ENCODE peak calls at places on chromosomes 16 and 17, in eight cellular contexts. One of them, this sample, is unnamed.
A peak's percentile ranks its signal among the peaks of the same experiment; 100 is the strongest.

GRCh38 chr17:50118076-50118827 is 11.7 kb downstream of the SAMD14 start:
- DNase-seq in NAMALWA: no peak
- DNase-seq in WTC11: no peak
- DNase-seq in pancreas: no peak
- DNase-seq in H7: no peak
- DNase-seq in mucosa of descending colon: no peak
- DNase-seq in ELR: no peak
- DNase-seq in right atrium auricular region: no peak
- DNase-seq in this sample: no peak

GRCh38 chr17:5793899-5794298 is 209.6 kb upstream of the NLRP1 start:
- DNase-seq in NAMALWA: no peak
- DNase-seq in WTC11: peak; percentile 41
- DNase-seq in pancreas: no peak
- DNase-seq in H7: peak; percentile 60
- DNase-seq in mucosa of descending colon: no peak
- DNase-seq in ELR: peak; percentile 37
- DNase-seq in right atrium auricular region: no peak
- DNase-seq in this sample: no peak

GRCh38 chr16:54688339-54688738 is 242.3 kb upstream of the IRX5 start:
- DNase-seq in NAMALWA: no peak
- DNase-seq in WTC11: no peak
- DNase-seq in pancreas: no peak
- DNase-seq in H7: no peak
- DNase-seq in mucosa of descending colon: no peak
- DNase-seq in ELR: no peak
- DNase-seq in right atrium auricular region: no peak
- DNase-seq in this sample: no peak

GRCh38 chr16:84845496-84846002 is 25.8 kb downstream of the CRISPLD2 start:
- DNase-seq in NAMALWA: no peak
- DNase-seq in WTC11: peak; percentile 52
- DNase-seq in pancreas: no peak
- DNase-seq in H7: peak; percentile 74
- DNase-seq in mucosa of descending colon: no peak
- DNase-seq in ELR: no peak
- DNase-seq in right atrium auricular region: no peak
- DNase-seq in this sample: no peak

GRCh38 chr16:69166946-69167930 is 19.7 kb upstream of the SNTB2 start:
- DNase-seq in NAMALWA: no peak
- DNase-seq in WTC11: no peak
- DNase-seq in pancreas: no peak
- DNase-seq in H7: no peak
- DNase-seq in mucosa of descending colon: no peak
- DNase-seq in ELR: peak; percentile 86
- DNase-seq in right atrium auricular region: no peak
- DNase-seq in this sample: no peak

GRCh38 chr16:50279142-50279865 is 13.0 kb downstream of the ADCY7 start:
- DNase-seq in NAMALWA: no peak
- DNase-seq in WTC11: no peak
- DNase-seq in pancreas: no peak
- DNase-seq in H7: peak; percentile 60
- DNase-seq in mucosa of descending colon: peak; percentile 74
- DNase-seq in ELR: no peak
- DNase-seq in right atrium auricular region: no peak
- DNase-seq in this sample: no peak

GRCh38 chr17:1203111-1203966 is 23.6 kb upstream of the ABR start:
- DNase-seq in NAMALWA: peak; percentile 44
- DNase-seq in WTC11: peak; percentile 84
- DNase-seq in pancreas: peak; percentile 76
- DNase-seq in H7: peak; percentile 100
- DNase-seq in mucosa of descending colon: peak; percentile 74
- DNase-seq in ELR: peak; percentile 84
- DNase-seq in right atrium auricular region: no peak
- DNase-seq in this sample: peak; percentile 62

GRCh38 chr17:82686366-82687324 is 11.9 kb downstream of the RAB40B start:
- DNase-seq in NAMALWA: no peak
- DNase-seq in WTC11: no peak
- DNase-seq in pancreas: no peak
- DNase-seq in H7: no peak
- DNase-seq in mucosa of descending colon: peak; percentile 35
- DNase-seq in ELR: no peak
- DNase-seq in right atrium auricular region: no peak
- DNase-seq in this sample: no peak

GRCh38 chr17:29526322-29526721 is 40.5 kb downstream of the ABHD15 start:
- DNase-seq in NAMALWA: no peak
- DNase-seq in WTC11: no peak
- DNase-seq in pancreas: no peak
- DNase-seq in H7: no peak
- DNase-seq in mucosa of descending colon: no peak
- DNase-seq in ELR: peak; percentile 7
- DNase-seq in right atrium auricular region: no peak
- DNase-seq in this sample: no peak

GRCh38 chr16:80273635-80274538 is 266.9 kb upstream of the DYNLRB2 start:
- DNase-seq in NAMALWA: no peak
- DNase-seq in WTC11: no peak
- DNase-seq in pancreas: no peak
- DNase-seq in H7: no peak
- DNase-seq in mucosa of descending colon: no peak
- DNase-seq in ELR: peak; percentile 66
- DNase-seq in right atrium auricular region: no peak
- DNase-seq in this sample: no peak